ENCODE peak calls at places on chromosomes 7 and 10, in seven cellular contexts. R is SK-N-SH, G is fibroblast of lung, N is H1, Q is colonic mucosa, V is astrocyte, Z is endothelial cell of umbilical vein. W is an unnamed sample.

GRCh38 chr10:102546606-102547310 is 43.0 kb downstream of the SUFU start:
- DNase-seq in V (peak), Z (no peak), N (no peak), R (peak), Q (no peak), G (peak), W (no peak)

GRCh38 chr7:1043552-1044188 is 676 bp upstream of the GPR146 start:
- DNase-seq in V (no peak), G (no peak), N (no peak), Z (no peak), R (no peak), Q (peak), W (no peak)

GRCh38 chr7:115410972-115411686 is 489.2 kb downstream of the MDFIC start:
- DNase-seq in R (no peak), Q (no peak), Z (no peak), G (no peak), V (no peak), N (no peak), W (no peak)

GRCh38 chr10:11724938-11725776 is 17.0 kb upstream of the ECHDC3 start:
- DNase-seq in Q (peak), Z (peak), G (peak), R (peak), N (no peak), V (peak), W (no peak)

GRCh38 chr10:32556996-32557395 is 111.1 kb downstream of the CCDC7 start:
- DNase-seq in N (no peak), Z (no peak), G (no peak), R (no peak), Q (no peak), V (no peak), W (no peak)

GRCh38 chr7:142864980-142865747 is 10.3 kb downstream of the EPHB6 start:
- DNase-seq in Q (no peak), R (no peak), G (no peak), N (peak), V (no peak), Z (no peak), W (peak)

GRCh38 chr10:80136134-80136571 is 3.6 kb downstream of the PLAC9 start:
- DNase-seq in Z (peak), N (no peak), G (peak), V (peak), R (no peak), Q (peak), W (no peak)

GRCh38 chr10:91785851-91786250 is 12.4 kb upstream of the TNKS2 start:
- DNase-seq in Q (no peak), Z (no peak), V (no peak), N (no peak), R (no peak), G (no peak), W (no peak)

GRCh38 chr7:78225534-78225933 is 427.0 kb downstream of the PHTF2 start:
- DNase-seq in R (no peak), Z (no peak), G (peak), V (peak), N (no peak), Q (no peak), W (no peak)

GRCh38 chr7:137146012-137146455 is 197.5 kb downstream of the PTN start:
- DNase-seq in Q (no peak), Z (no peak), N (no peak), V (peak), G (peak), R (no peak), W (no peak)

GRCh38 chr10:58775960-58776574 is 263.4 kb downstream of the BICC1 start:
- DNase-seq in V (peak), N (no peak), Q (no peak), Z (no peak), R (no peak), G (peak), W (no peak)

GRCh38 chr7:19117870-19118608 is 603 bp upstream of the TWIST1 start:
- DNase-seq in Z (no peak), Q (no peak), N (peak), V (no peak), R (peak), G (no peak), W (peak)

GRCh38 chr7:73899731-73900142 is 38.8 kb downstream of the TMEM270 start:
- DNase-seq in Z (peak), R (no peak), N (no peak), V (peak), G (peak), Q (peak), W (peak)

GRCh38 chr7:16071246-16071857 is 350.0 kb downstream of the CRPPA start:
- DNase-seq in R (peak), Z (peak), V (peak), G (peak), N (no peak), Q (no peak), W (peak)

GRCh38 chr10:11528286-11528685 is 83.2 kb downstream of the USP6NL start:
- DNase-seq in Z (no peak), Q (no peak), R (no peak), V (no peak), G (no peak), N (no peak), W (no peak)

GRCh38 chr10:45454859-45455258 is 80.8 kb downstream of the ALOX5 start:
- DNase-seq in V (no peak), Z (peak), G (no peak), R (no peak), Q (no peak), N (no peak), W (peak)

GRCh38 chr10:78529262-78529661 is 495.6 kb downstream of the RPS24 start:
- DNase-seq in R (no peak), N (no peak), Z (no peak), V (no peak), G (no peak), Q (no peak), W (no peak)

GRCh38 chr7:103613655-103614642 is 167.9 kb upstream of the SLC26A5 start:
- DNase-seq in N (no peak), R (peak), G (no peak), Q (no peak), V (no peak), Z (peak), W (no peak)

GRCh38 chr7:6443372-6443941 is 4.3 kb downstream of the DAGLB start:
- DNase-seq in V (peak), Z (peak), G (peak), N (no peak), Q (no peak), R (no peak), W (no peak)

GRCh38 chr10:27558612-27559020 is 54.5 kb downstream of the RAB18 start:
- DNase-seq in R (peak), V (peak), Q (peak), N (peak), G (peak), Z (peak), W (peak)

GRCh38 chr7:142939226-142939910 is at the start of gene LLCFC1:
- DNase-seq in Q (no peak), Z (no peak), N (peak), R (peak), G (no peak), V (no peak), W (peak)

GRCh38 chr7:107167483-107168232 is 1.1 kb upstream of the HBP1 start:
- DNase-seq in N (no peak), G (peak), Q (peak), Z (peak), R (peak), V (peak), W (no peak)

GRCh38 chr10:24444337-24444736 is 235.4 kb downstream of the KIAA1217 start:
- DNase-seq in R (no peak), N (no peak), V (peak), G (peak), Q (no peak), Z (no peak), W (no peak)

GRCh38 chr7:106029941-106030340 is 66.9 kb downstream of the CDHR3 start:
- DNase-seq in R (no peak), Q (no peak), N (no peak), V (no peak), Z (no peak), G (no peak), W (peak)

DNA sequence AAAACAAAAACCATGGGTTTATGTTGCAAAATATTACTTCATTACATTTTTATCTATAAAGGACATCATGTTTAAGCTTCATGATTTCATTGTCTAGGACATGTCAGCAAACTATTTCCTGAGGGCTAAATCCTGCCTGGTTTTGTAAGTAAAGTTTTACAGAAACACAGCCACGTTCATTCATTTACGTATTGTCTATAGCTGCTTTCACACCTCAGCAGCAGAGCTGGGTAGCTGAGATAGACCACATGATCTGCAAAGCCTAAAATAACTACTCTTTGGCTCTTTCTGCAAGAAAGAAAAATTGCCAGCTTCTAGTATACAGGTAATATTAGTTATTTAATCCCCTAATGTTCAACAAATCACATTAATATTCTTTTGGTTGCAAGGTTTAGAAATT is 12.7 kb upstream of the PIP4K2A start:
- DNase-seq in Z (no peak), R (no peak), N (no peak), Q (no peak), G (no peak), V (no peak), W (no peak)
- H3K9ac ChIP-seq in Z (no peak), R (no peak), N (no peak), Q (no peak), G (no peak), V (no peak), W (no peak)

GRCh38 chr7:111660478-111660877 is 98.2 kb upstream of the IMMP2L start:
- DNase-seq in R (no peak), G (no peak), Z (no peak), Q (no peak), N (no peak), V (no peak), W (no peak)

GRCh38 chr7:111668711-111669110 is 106.4 kb upstream of the IMMP2L start:
- DNase-seq in Z (no peak), G (no peak), V (no peak), Q (no peak), R (no peak), N (no peak), W (no peak)

GRCh38 chr7:111658546-111658945 is 96.3 kb upstream of the IMMP2L start:
- DNase-seq in Q (no peak), N (no peak), V (no peak), G (no peak), R (no peak), Z (no peak), W (no peak)

GRCh38 chr7:111663771-111664170 is 101.5 kb upstream of the IMMP2L start:
- DNase-seq in R (no peak), Q (no peak), V (no peak), N (no peak), Z (no peak), G (no peak), W (no peak)
- H3K9ac ChIP-seq in R (no peak), Q (no peak), V (no peak), N (no peak), Z (no peak), G (no peak), W (no peak)

DNA sequence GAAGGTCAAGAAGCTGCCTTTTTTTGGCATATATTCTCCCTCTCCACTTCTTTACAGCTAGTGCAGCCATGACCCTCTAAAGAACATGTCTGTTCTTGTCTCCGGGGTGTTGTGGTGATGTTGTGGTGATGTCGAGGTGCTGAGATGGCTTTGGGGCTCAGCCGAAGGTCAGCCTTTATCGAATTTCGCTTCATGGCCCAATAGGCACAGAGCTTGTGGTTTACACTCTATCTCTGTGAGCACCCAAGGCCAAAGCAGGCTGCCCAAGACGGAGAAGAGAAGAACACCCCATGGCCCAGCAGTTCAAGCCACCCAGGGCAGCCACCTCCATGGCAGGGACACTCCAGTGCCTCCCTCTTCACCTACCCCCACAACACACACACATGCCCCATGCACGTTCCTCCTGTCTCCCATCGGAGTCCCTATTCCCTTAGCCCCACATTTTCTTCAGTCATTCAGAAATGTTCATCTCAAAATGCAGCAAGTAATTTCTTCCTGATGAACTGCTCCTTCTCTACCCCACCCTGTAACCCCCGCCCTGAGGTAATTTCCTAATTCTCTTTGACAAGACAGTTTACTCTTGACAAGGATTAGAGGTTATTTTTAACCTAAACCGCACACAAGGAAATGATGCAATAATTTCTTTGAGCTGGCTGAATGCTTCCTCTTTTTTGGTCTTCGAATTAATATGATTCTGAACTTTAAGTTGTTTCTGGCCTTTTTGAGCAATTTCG is 18.6 kb upstream of the ADRB1 start:
- DNase-seq in R (no peak), V (no peak), G (peak), Q (no peak), Z (no peak), N (no peak), W (no peak)
- H3K9ac ChIP-seq in R (no peak), V (no peak), G (no peak), Q (no peak), Z (no peak), N (no peak), W (no peak)

DNA sequence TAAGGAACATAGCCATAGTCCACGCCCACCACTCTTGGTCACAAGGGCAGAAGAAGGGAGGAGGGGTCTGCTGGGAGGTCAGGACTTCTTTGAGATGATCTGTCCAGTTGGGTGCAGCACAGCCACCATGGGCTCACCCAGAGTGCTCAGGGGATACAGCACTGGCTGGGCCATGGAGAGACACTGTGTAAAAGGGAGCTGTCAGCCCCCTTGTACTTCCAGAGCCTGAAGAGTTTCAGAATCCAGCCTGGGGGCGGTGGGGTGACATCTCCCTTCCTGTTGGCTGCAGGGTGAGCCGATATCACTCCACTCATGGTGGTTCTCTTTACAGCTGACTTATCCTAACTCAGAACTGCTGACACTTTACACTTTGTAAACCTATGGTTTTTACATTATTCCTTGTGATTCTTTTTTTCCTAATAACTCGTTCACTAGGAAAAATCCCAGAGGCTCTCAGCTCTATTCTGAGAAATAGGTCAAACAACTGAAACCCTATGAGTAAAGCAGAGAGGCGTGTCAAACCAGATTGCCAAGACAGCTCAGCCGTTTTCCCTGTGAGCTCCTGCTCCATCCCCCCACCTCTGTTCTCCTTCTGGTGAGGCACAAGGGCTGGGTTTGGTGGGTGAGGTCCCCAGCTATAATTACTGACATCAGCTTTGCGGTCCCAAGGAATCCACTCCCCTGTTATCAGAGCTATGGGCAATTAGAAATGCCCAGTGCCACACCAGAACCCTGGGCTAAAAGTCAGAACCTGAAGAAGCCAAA is 3.3 kb upstream of the MRPS24 start:
- DNase-seq in Q (peak), R (peak), V (peak), N (peak), G (peak), Z (no peak), W (peak)
- H3K9ac ChIP-seq in Q (no peak), R (no peak), V (peak), N (no peak), G (peak), Z (no peak), W (no peak)

DNA sequence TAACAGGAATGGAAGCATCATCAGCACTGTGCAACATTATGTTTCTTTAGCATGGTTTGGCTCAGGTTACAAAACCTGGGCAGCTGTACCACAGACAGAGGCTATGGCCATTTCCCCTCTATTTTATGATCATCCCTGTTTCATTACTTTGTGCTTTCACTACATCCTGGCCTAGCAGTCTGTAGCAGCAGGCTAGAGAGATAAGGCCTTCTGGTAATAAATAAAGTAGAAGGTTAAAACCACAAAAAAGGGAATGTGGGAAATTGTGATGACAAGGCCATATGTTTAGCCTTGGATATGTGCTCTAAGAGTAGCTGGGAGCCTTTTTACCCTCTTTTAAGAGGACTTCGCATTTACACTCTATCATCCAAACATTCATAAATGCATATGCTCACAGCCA is 266.2 kb upstream of the PHF14 start:
- DNase-seq in V (peak), N (no peak), Q (no peak), R (peak), Z (no peak), G (peak), W (no peak)
- H3K9ac ChIP-seq in V (no peak), N (no peak), Q (no peak), R (no peak), Z (no peak), G (no peak), W (no peak)

DNA sequence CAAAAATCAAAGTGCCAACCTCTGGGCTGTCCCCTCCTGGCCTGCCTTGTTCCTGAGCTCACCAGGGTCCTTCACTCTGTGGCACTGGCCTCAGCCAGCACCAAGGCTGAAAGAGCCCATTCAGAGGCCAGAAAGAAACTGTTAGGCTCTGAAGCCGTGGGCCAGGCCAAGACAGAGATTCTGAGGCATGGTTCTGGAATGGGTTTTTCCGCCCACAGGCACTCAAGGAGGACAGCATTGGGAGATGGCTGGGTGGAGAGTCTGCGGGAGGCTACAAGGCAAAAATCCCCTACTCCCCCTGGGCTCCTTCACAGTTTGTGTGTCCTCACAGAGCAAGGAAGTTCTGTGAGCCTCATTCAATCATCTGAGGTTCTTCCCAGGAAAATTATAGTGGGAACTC is 31.7 kb downstream of the GRIFIN start:
- DNase-seq in Q (no peak), V (peak), G (peak), R (no peak), Z (no peak), N (no peak), W (no peak)
- H3K9ac ChIP-seq in Q (no peak), V (no peak), G (no peak), R (no peak), Z (no peak), N (no peak), W (no peak)

GRCh38 chr7:99579956-99580777 is 17.9 kb upstream of the TMEM225B start:
- DNase-seq in G (peak), R (peak), N (peak), Q (peak), Z (peak), V (peak), W (peak)
- H3K9ac ChIP-seq in G (peak), R (peak), N (peak), Q (peak), Z (no peak), V (peak), W (peak)

W was measured in endodermal cell.